ENCODE peak calls at places on chromosomes 11 and 22, in eight cellular contexts. One of them, this sample, is unnamed.

GRCh38 chr11:82356316-82356715 is 377.3 kb downstream of the FAM181B start:
- DNase-seq in left ventricle myocardium inferior: no peak
- DNase-seq in esophagus squamous epithelium: no peak
- DNase-seq in effector memory CD4-positive, alpha-beta T cell: no peak
- DNase-seq in NCI-H82: no peak
- DNase-seq in activated CD4-positive, CD25-positive, alpha-beta regulatory T cell treated with anti-CD3 and anti-CD28 coated beads, Interleukin-2, amount 50 U/mL, for 16 hours: no peak
- DNase-seq in mesendoderm: peak
- DNase-seq in lung: no peak
- DNase-seq in this sample: no peak

GRCh38 chr22:45155050-45155840 is 8.5 kb upstream of the NUP50 start:
- DNase-seq in mesendoderm: no peak
- DNase-seq in left ventricle myocardium inferior: no peak
- DNase-seq in activated CD4-positive, CD25-positive, alpha-beta regulatory T cell treated with anti-CD3 and anti-CD28 coated beads, Interleukin-2, amount 50 U/mL, for 16 hours: no peak
- DNase-seq in esophagus squamous epithelium: no peak
- DNase-seq in effector memory CD4-positive, alpha-beta T cell: no peak
- DNase-seq in lung: no peak
- DNase-seq in NCI-H82: no peak
- DNase-seq in this sample: no peak

GRCh38 chr11:70522613-70523311 is 124.4 kb downstream of the CTTN start:
- DNase-seq in left ventricle myocardium inferior: no peak
- DNase-seq in NCI-H82: peak
- DNase-seq in mesendoderm: no peak
- DNase-seq in effector memory CD4-positive, alpha-beta T cell: no peak
- DNase-seq in lung: no peak
- DNase-seq in activated CD4-positive, CD25-positive, alpha-beta regulatory T cell treated with anti-CD3 and anti-CD28 coated beads, Interleukin-2, amount 50 U/mL, for 16 hours: no peak
- DNase-seq in esophagus squamous epithelium: no peak
- DNase-seq in this sample: peak

GRCh38 chr11:2190670-2191471 is 19.3 kb upstream of the TH start:
- DNase-seq in NCI-H82: peak
- DNase-seq in left ventricle myocardium inferior: no peak
- DNase-seq in lung: no peak
- DNase-seq in effector memory CD4-positive, alpha-beta T cell: no peak
- DNase-seq in esophagus squamous epithelium: no peak
- DNase-seq in mesendoderm: no peak
- DNase-seq in activated CD4-positive, CD25-positive, alpha-beta regulatory T cell treated with anti-CD3 and anti-CD28 coated beads, Interleukin-2, amount 50 U/mL, for 16 hours: no peak
- DNase-seq in this sample: no peak

GRCh38 chr11:113952070-113952469 is 22.8 kb upstream of the HTR3A start:
- DNase-seq in mesendoderm: no peak
- DNase-seq in NCI-H82: no peak
- DNase-seq in esophagus squamous epithelium: no peak
- DNase-seq in lung: no peak
- DNase-seq in left ventricle myocardium inferior: no peak
- DNase-seq in activated CD4-positive, CD25-positive, alpha-beta regulatory T cell treated with anti-CD3 and anti-CD28 coated beads, Interleukin-2, amount 50 U/mL, for 16 hours: no peak
- DNase-seq in effector memory CD4-positive, alpha-beta T cell: no peak
- DNase-seq in this sample: no peak

GRCh38 chr11:46916251-46916650 is 2.1 kb downstream of the LRP4 start:
- DNase-seq in lung: no peak
- DNase-seq in mesendoderm: no peak
- DNase-seq in NCI-H82: no peak
- DNase-seq in effector memory CD4-positive, alpha-beta T cell: no peak
- DNase-seq in activated CD4-positive, CD25-positive, alpha-beta regulatory T cell treated with anti-CD3 and anti-CD28 coated beads, Interleukin-2, amount 50 U/mL, for 16 hours: no peak
- DNase-seq in left ventricle myocardium inferior: no peak
- DNase-seq in esophagus squamous epithelium: no peak
- DNase-seq in this sample: no peak

GRCh38 chr22:30435674-30436126 is 10.1 kb downstream of the MTFP1 start:
- DNase-seq in activated CD4-positive, CD25-positive, alpha-beta regulatory T cell treated with anti-CD3 and anti-CD28 coated beads, Interleukin-2, amount 50 U/mL, for 16 hours: peak
- DNase-seq in left ventricle myocardium inferior: no peak
- DNase-seq in NCI-H82: peak
- DNase-seq in mesendoderm: no peak
- DNase-seq in effector memory CD4-positive, alpha-beta T cell: peak
- DNase-seq in lung: no peak
- DNase-seq in esophagus squamous epithelium: no peak
- DNase-seq in this sample: no peak

GRCh38 chr11:117226388-117227385 is 5.2 kb downstream of the PCSK7 start:
- DNase-seq in lung: no peak
- DNase-seq in esophagus squamous epithelium: no peak
- DNase-seq in activated CD4-positive, CD25-positive, alpha-beta regulatory T cell treated with anti-CD3 and anti-CD28 coated beads, Interleukin-2, amount 50 U/mL, for 16 hours: peak
- DNase-seq in mesendoderm: peak
- DNase-seq in left ventricle myocardium inferior: no peak
- DNase-seq in NCI-H82: peak
- DNase-seq in effector memory CD4-positive, alpha-beta T cell: no peak
- DNase-seq in this sample: peak

GRCh38 chr11:64379817-64380709 is 21.1 kb downstream of the RPS6KA4 start:
- DNase-seq in mesendoderm: no peak
- DNase-seq in effector memory CD4-positive, alpha-beta T cell: no peak
- DNase-seq in NCI-H82: no peak
- DNase-seq in esophagus squamous epithelium: no peak
- DNase-seq in lung: no peak
- DNase-seq in left ventricle myocardium inferior: no peak
- DNase-seq in activated CD4-positive, CD25-positive, alpha-beta regulatory T cell treated with anti-CD3 and anti-CD28 coated beads, Interleukin-2, amount 50 U/mL, for 16 hours: no peak
- DNase-seq in this sample: no peak

GRCh38 chr11:60182546-60183330 is at the start of gene MS4A6A:
- DNase-seq in left ventricle myocardium inferior: no peak
- DNase-seq in NCI-H82: no peak
- DNase-seq in mesendoderm: no peak
- DNase-seq in esophagus squamous epithelium: no peak
- DNase-seq in effector memory CD4-positive, alpha-beta T cell: no peak
- DNase-seq in lung: no peak
- DNase-seq in activated CD4-positive, CD25-positive, alpha-beta regulatory T cell treated with anti-CD3 and anti-CD28 coated beads, Interleukin-2, amount 50 U/mL, for 16 hours: no peak
- DNase-seq in this sample: no peak

GRCh38 chr22:27718186-27719032 is 83.1 kb downstream of the MN1 start:
- DNase-seq in activated CD4-positive, CD25-positive, alpha-beta regulatory T cell treated with anti-CD3 and anti-CD28 coated beads, Interleukin-2, amount 50 U/mL, for 16 hours: no peak
- DNase-seq in left ventricle myocardium inferior: peak
- DNase-seq in NCI-H82: no peak
- DNase-seq in effector memory CD4-positive, alpha-beta T cell: no peak
- DNase-seq in lung: peak
- DNase-seq in esophagus squamous epithelium: no peak
- DNase-seq in mesendoderm: peak
- DNase-seq in this sample: peak

GRCh38 chr11:44498524-44498923 is 66.9 kb upstream of the CD82 start:
- DNase-seq in lung: no peak
- DNase-seq in activated CD4-positive, CD25-positive, alpha-beta regulatory T cell treated with anti-CD3 and anti-CD28 coated beads, Interleukin-2, amount 50 U/mL, for 16 hours: no peak
- DNase-seq in esophagus squamous epithelium: no peak
- DNase-seq in NCI-H82: no peak
- DNase-seq in effector memory CD4-positive, alpha-beta T cell: no peak
- DNase-seq in left ventricle myocardium inferior: no peak
- DNase-seq in mesendoderm: no peak
- DNase-seq in this sample: no peak

GRCh38 chr22:25057013-25057881 is 104.7 kb downstream of the KIAA1671 start:
- DNase-seq in effector memory CD4-positive, alpha-beta T cell: peak
- DNase-seq in NCI-H82: peak
- DNase-seq in activated CD4-positive, CD25-positive, alpha-beta regulatory T cell treated with anti-CD3 and anti-CD28 coated beads, Interleukin-2, amount 50 U/mL, for 16 hours: peak
- DNase-seq in esophagus squamous epithelium: no peak
- DNase-seq in left ventricle myocardium inferior: peak
- DNase-seq in mesendoderm: peak
- DNase-seq in lung: peak
- DNase-seq in this sample: peak

GRCh38 chr22:41180926-41181325 is 24.2 kb upstream of the L3MBTL2 start:
- DNase-seq in esophagus squamous epithelium: no peak
- DNase-seq in mesendoderm: no peak
- DNase-seq in NCI-H82: no peak
- DNase-seq in effector memory CD4-positive, alpha-beta T cell: no peak
- DNase-seq in left ventricle myocardium inferior: no peak
- DNase-seq in lung: no peak
- DNase-seq in activated CD4-positive, CD25-positive, alpha-beta regulatory T cell treated with anti-CD3 and anti-CD28 coated beads, Interleukin-2, amount 50 U/mL, for 16 hours: no peak
- DNase-seq in this sample: no peak